ENCODE peak calls at places on chromosomes 11 and 22, in eight cellular contexts. One of them, this sample, is unnamed. For H3K9me3, the result is how much of the 10 kb centered on the place peaks cover.

GRCh38 chr11:45078236-45079074 is 68.0 kb upstream of the PRDM11 start:
- DNase-seq in DND-41: no peak
- DNase-seq in colonic mucosa: no peak
- DNase-seq in cardiac muscle cell: peak
- DNase-seq in ascending aorta: no peak
- DNase-seq in aorta: no peak
- DNase-seq in left ventricle myocardium inferior: no peak
- DNase-seq in breast epithelium: no peak
- DNase-seq in this sample: no peak

GRCh38 chr11:60941371-60942119 is 10.4 kb downstream of the SLC15A3 start:
- DNase-seq in DND-41: no peak
- DNase-seq in colonic mucosa: no peak
- DNase-seq in cardiac muscle cell: no peak
- DNase-seq in ascending aorta: no peak
- DNase-seq in aorta: no peak
- DNase-seq in left ventricle myocardium inferior: no peak
- DNase-seq in breast epithelium: no peak
- DNase-seq in this sample: no peak

GRCh38 chr11:46176421-46176820 is 55.2 kb upstream of the PHF21A start:
- DNase-seq in DND-41: no peak
- DNase-seq in colonic mucosa: peak
- DNase-seq in cardiac muscle cell: no peak
- DNase-seq in ascending aorta: no peak
- DNase-seq in aorta: no peak
- DNase-seq in left ventricle myocardium inferior: no peak
- DNase-seq in breast epithelium: no peak
- DNase-seq in this sample: no peak

GRCh38 chr22:37044634-37045625 is 6.6 kb upstream of the KCTD17 start:
- DNase-seq in DND-41: no peak
- DNase-seq in colonic mucosa: no peak
- DNase-seq in cardiac muscle cell: no peak
- DNase-seq in ascending aorta: no peak
- DNase-seq in aorta: no peak
- DNase-seq in left ventricle myocardium inferior: no peak
- DNase-seq in breast epithelium: no peak
- DNase-seq in this sample: no peak

GRCh38 chr11:28965824-28966223 is 857.6 kb downstream of the METTL15 start:
- DNase-seq in DND-41: no peak
- DNase-seq in colonic mucosa: no peak
- DNase-seq in cardiac muscle cell: no peak
- DNase-seq in ascending aorta: no peak
- DNase-seq in aorta: no peak
- DNase-seq in left ventricle myocardium inferior: no peak
- DNase-seq in breast epithelium: no peak
- DNase-seq in this sample: no peak

GRCh38 chr22:35598396-35598710 is 18.8 kb downstream of the MB start:
- DNase-seq in DND-41: no peak
- DNase-seq in colonic mucosa: no peak
- DNase-seq in cardiac muscle cell: no peak
- DNase-seq in ascending aorta: no peak
- DNase-seq in aorta: peak
- DNase-seq in left ventricle myocardium inferior: no peak
- DNase-seq in breast epithelium: no peak
- DNase-seq in this sample: no peak

GRCh38 chr22:42039271-42039670 is 31.3 kb downstream of the NAGA start:
- DNase-seq in DND-41: no peak
- DNase-seq in colonic mucosa: no peak
- DNase-seq in cardiac muscle cell: no peak
- DNase-seq in ascending aorta: no peak
- DNase-seq in aorta: no peak
- DNase-seq in left ventricle myocardium inferior: no peak
- DNase-seq in breast epithelium: no peak
- DNase-seq in this sample: no peak

GRCh38 chr11:9038537-9038936 is 34.7 kb upstream of the NRIP3 start:
- DNase-seq in DND-41: no peak
- DNase-seq in colonic mucosa: no peak
- DNase-seq in cardiac muscle cell: no peak
- DNase-seq in ascending aorta: no peak
- DNase-seq in aorta: no peak
- DNase-seq in left ventricle myocardium inferior: no peak
- DNase-seq in breast epithelium: no peak
- DNase-seq in this sample: no peak

GRCh38 chr22:28299760-28300159 is 379.9 kb downstream of the TTC28 start:
- DNase-seq in DND-41: no peak
- DNase-seq in colonic mucosa: no peak
- DNase-seq in cardiac muscle cell: peak
- DNase-seq in ascending aorta: no peak
- DNase-seq in aorta: peak
- DNase-seq in left ventricle myocardium inferior: peak
- DNase-seq in breast epithelium: no peak
- DNase-seq in this sample: no peak

GRCh38 chr22:24532075-24532474 is 22.9 kb downstream of the GUCD1 start:
- DNase-seq in DND-41: no peak
- DNase-seq in colonic mucosa: no peak
- DNase-seq in cardiac muscle cell: no peak
- DNase-seq in ascending aorta: no peak
- DNase-seq in aorta: no peak
- DNase-seq in left ventricle myocardium inferior: no peak
- DNase-seq in breast epithelium: no peak
- DNase-seq in this sample: no peak

GRCh38 chr22:18970948-18971315 is 34.8 kb upstream of the PRODH start:
- DNase-seq in DND-41: no peak
- DNase-seq in colonic mucosa: no peak
- DNase-seq in cardiac muscle cell: no peak
- DNase-seq in ascending aorta: no peak
- DNase-seq in aorta: no peak
- DNase-seq in left ventricle myocardium inferior: no peak
- DNase-seq in breast epithelium: no peak
- DNase-seq in this sample: no peak
- H3K4me3 ChIP-seq in DND-41: no peak
- H3K4me3 ChIP-seq in colonic mucosa: peak
- H3K4me3 ChIP-seq in cardiac muscle cell: peak
- H3K4me3 ChIP-seq in ascending aorta: peak
- H3K4me3 ChIP-seq in aorta: no peak
- H3K4me3 ChIP-seq in left ventricle myocardium inferior: peak
- H3K4me3 ChIP-seq in breast epithelium: peak
- H3K4me3 ChIP-seq in this sample: no peak

DNA sequence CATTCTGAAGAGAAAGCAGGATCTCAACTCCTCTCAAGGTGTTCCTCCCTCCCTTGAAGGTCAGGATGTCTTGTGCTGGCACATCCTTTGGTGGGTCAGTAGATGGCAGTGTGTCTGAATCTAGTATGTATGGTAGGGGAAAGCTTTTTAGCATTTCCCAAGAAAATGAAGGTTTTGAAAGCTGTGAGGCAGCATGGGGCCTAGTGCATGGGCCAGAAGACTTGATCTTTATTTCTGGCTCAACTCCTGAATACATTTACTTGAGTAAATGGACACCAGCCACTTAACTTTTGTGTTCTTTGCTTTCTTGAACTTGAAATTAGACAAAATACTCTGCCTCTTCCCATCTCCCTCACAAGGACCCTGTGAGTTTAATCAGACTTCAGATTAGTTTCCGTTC is 289.0 kb downstream of the CASP12 start:
- DNase-seq in DND-41: peak
- DNase-seq in colonic mucosa: peak
- DNase-seq in cardiac muscle cell: peak
- DNase-seq in ascending aorta: no peak
- DNase-seq in aorta: no peak
- DNase-seq in left ventricle myocardium inferior: no peak
- DNase-seq in breast epithelium: no peak
- DNase-seq in this sample: peak
- H3K27ac ChIP-seq in DND-41: peak
- H3K27ac ChIP-seq in colonic mucosa: no peak
- H3K27ac ChIP-seq in cardiac muscle cell: peak
- H3K27ac ChIP-seq in ascending aorta: peak
- H3K27ac ChIP-seq in aorta: no peak
- H3K27ac ChIP-seq in left ventricle myocardium inferior: peak
- H3K27ac ChIP-seq in breast epithelium: peak
- H3K27ac ChIP-seq in this sample: no peak

DNA sequence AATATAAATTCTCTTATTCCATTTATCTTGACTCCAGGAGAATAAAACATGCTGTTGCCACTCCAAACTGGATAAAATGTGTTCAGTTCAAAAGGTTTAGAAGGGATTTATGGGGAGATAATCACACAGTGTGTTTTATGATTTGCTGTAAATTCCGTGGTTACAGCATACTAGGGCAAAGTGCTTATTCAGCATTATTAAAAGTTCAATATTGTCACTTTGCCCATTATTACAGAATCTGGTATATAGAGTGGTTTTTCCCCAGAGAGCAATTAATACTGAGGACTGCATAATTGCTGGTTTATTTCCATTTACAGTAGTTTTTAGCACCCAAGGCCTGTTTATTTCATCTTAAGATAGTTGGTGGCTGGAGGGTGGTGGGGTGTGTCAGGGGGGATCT is 781.0 kb upstream of the RAG2 start:
- DNase-seq in DND-41: no peak
- DNase-seq in colonic mucosa: no peak
- DNase-seq in cardiac muscle cell: no peak
- DNase-seq in ascending aorta: no peak
- DNase-seq in aorta: no peak
- DNase-seq in left ventricle myocardium inferior: no peak
- DNase-seq in breast epithelium: no peak
- DNase-seq in this sample: no peak
- H3K9me3 ChIP-seq in DND-41: under half
- H3K9me3 ChIP-seq in colonic mucosa: under half
- H3K9me3 ChIP-seq in cardiac muscle cell: under half
- H3K9me3 ChIP-seq in ascending aorta: under half
- H3K9me3 ChIP-seq in aorta: under half
- H3K9me3 ChIP-seq in left ventricle myocardium inferior: under half
- H3K9me3 ChIP-seq in breast epithelium: under half
- H3K9me3 ChIP-seq in this sample: under half

DNA sequence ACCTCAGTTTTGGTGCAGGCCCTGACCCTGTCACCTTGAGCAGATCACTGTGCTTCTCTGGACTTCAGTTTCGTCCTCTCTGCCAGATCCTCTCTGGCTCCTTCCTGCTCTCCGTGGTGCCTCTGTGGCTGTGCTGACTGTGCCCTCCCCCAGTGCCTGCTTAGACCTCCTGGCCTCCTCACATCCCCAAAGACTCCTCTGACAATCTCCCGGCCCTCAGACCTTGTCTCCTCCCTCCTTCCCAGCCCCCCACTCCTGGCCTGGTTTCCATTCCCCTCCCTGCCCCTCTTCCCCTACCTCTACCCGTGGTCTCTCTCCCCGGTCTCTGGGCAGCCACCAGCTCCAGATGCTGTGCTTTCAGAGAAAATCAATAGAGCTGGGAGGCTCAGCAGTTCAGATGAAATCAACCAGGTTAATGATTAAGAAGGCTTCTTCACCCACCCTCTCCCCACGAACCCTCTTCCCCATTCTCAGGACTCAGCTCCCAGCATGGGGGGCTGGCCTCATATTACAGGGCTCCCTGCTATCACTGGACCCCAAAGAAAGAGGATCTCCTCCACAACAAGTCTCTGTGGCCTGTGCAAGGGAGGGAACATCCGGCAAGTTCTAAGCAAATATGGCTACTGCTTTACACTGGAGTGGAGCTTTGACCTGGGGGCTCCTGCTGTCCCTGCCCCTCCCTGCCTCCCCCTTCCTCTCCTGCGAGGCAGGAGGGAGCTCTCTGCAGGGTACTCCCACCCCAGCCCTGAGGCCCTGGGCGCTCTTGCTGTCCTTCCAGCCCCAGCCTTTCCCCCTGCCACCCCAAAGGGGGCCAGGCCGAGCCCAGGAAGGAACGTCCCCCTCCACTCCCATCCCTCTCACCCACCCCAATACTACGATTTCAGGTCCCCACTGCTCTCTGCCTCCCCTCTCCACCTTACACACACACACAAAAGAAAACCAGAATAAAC is 8.5 kb downstream of the BACE1-AS start:
- DNase-seq in DND-41: no peak
- DNase-seq in colonic mucosa: no peak
- DNase-seq in cardiac muscle cell: no peak
- DNase-seq in ascending aorta: no peak
- DNase-seq in aorta: no peak
- DNase-seq in left ventricle myocardium inferior: no peak
- DNase-seq in breast epithelium: no peak
- DNase-seq in this sample: no peak
- H3K4me3 ChIP-seq in DND-41: no peak
- H3K4me3 ChIP-seq in colonic mucosa: no peak
- H3K4me3 ChIP-seq in cardiac muscle cell: no peak
- H3K4me3 ChIP-seq in ascending aorta: peak
- H3K4me3 ChIP-seq in aorta: no peak
- H3K4me3 ChIP-seq in left ventricle myocardium inferior: peak
- H3K4me3 ChIP-seq in breast epithelium: peak
- H3K4me3 ChIP-seq in this sample: no peak

This sample was measured in CD8-positive, alpha-beta memory T cell.